ENCODE peak calls at places on chromosomes 4 and X, in four cellular contexts. J is activated CD4-positive, alpha-beta T cell treated with anti-CD3 and anti-CD28 coated beads, Interleukin-2, amount 10 ng/mL, durations not matched to agents 7 days and 5 days; C is Right ventricle myocardium superior; E is AG04449. R is an unnamed sample.

GRCh38 chrX:154761977-154762528 is 611 bp upstream of the DKC1 start:
- DNase-seq in J (peak), C (no peak), E (no peak), R (no peak)

GRCh38 chr4:153005914-153006381 is 69.8 kb downstream of the FHDC1 start:
- DNase-seq in J (no peak), C (no peak), E (no peak), R (no peak)

GRCh38 chrX:54695231-54695630 is 102.8 kb downstream of the ITIH6 start:
- DNase-seq in J (no peak), C (no peak), E (no peak), R (no peak)

GRCh38 chrX:124887572-124887971 is 432.1 kb upstream of the TEX13C start:
- DNase-seq in J (no peak), C (no peak), E (no peak), R (no peak)

GRCh38 chr4:149604827-149605226 is 210.8 kb downstream of the IQCM start:
- DNase-seq in J (no peak), C (no peak), E (no peak), R (no peak)

GRCh38 chr4:21327976-21328700 is 620.4 kb downstream of the KCNIP4 start:
- DNase-seq in J (no peak), C (no peak), E (no peak), R (no peak)

GRCh38 chr4:102263024-102263787 is 82.1 kb downstream of the SLC39A8 start:
- DNase-seq in J (peak), C (no peak), E (no peak), R (peak)

GRCh38 chr4:100504086-100504874 is 13.5 kb downstream of the EMCN start:
- DNase-seq in J (no peak), C (no peak), E (no peak), R (no peak)

GRCh38 chrX:24902808-24903207 is 113.0 kb downstream of the ARX start:
- DNase-seq in J (no peak), C (no peak), E (no peak), R (no peak)

GRCh38 chr4:73914071-73914470 is 44.9 kb downstream of the CXCL1 start:
- DNase-seq in J (no peak), C (no peak), E (no peak), R (no peak)

GRCh38 chr4:519203-519651 is 20.2 kb downstream of the PIGG start:
- DNase-seq in J (no peak), C (no peak), E (no peak), R (no peak)

GRCh38 chr4:41505161-41505653 is 32.8 kb upstream of the LIMCH1 start:
- DNase-seq in J (no peak), C (no peak), E (no peak), R (no peak)

GRCh38 chrX:7067266-7067665 is 80.2 kb upstream of the STS start:
- DNase-seq in J (no peak), C (no peak), E (no peak), R (no peak)

GRCh38 chrX:132022115-132022862 is 813 bp upstream of the STK26 start:
- DNase-seq in J (peak), C (no peak), E (no peak), R (no peak)

GRCh38 chr4:65535128-65535527 is 135.2 kb downstream of the EPHA5 start:
- DNase-seq in J (no peak), C (no peak), E (no peak), R (no peak)

GRCh38 chr4:79466621-79467020 is 58.6 kb upstream of the GK2 start:
- DNase-seq in J (no peak), C (no peak), E (no peak), R (no peak)

GRCh38 chr4:102736636-102737549 is 23.9 kb downstream of the MANBA start:
- DNase-seq in J (no peak), C (no peak), E (no peak), R (no peak)

GRCh38 chr4:105145913-105146285 is 777 bp upstream of the TET2 start:
- DNase-seq in J (peak), C (no peak), E (no peak), R (no peak)

GRCh38 chr4:120132935-120133334 is 66.3 kb upstream of the MAD2L1 start:
- DNase-seq in J (no peak), C (no peak), E (no peak), R (no peak)

GRCh38 chrX:7242613-7243012 is 94.7 kb upstream of the PUDP start:
- DNase-seq in J (no peak), C (no peak), E (no peak), R (no peak)